ENCODE peak calls at places on chromosomes 11 and 22, in five cellular contexts. J, C, Z, G and K are unnamed samples.

GRCh38 chr11:10483174-10483573 is 28.1 kb downstream of the AMPD3 start:
- DNase-seq in C (peak), G (no peak), J (no peak), Z (peak), K (no peak)

GRCh38 chr11:32172771-32173170 is 81.9 kb downstream of the RCN1 start:
- DNase-seq in J (no peak), Z (peak), C (no peak), G (peak), K (peak)

GRCh38 chr11:1656670-1657069 is 27.1 kb downstream of the KRTAP5-5 start:
- DNase-seq in G (no peak), J (no peak), C (no peak), Z (no peak), K (no peak)

GRCh38 chr11:108224908-108225786 is 2.3 kb downstream of the ATM start:
- DNase-seq in J (no peak), Z (no peak), C (no peak), G (no peak), K (no peak)

GRCh38 chr11:27018902-27019544 is 21.6 kb upstream of the BBOX1 start:
- DNase-seq in C (no peak), G (peak), J (peak), Z (no peak), K (no peak)

GRCh38 chr11:7154881-7155344 is 66.1 kb downstream of the RBMXL2 start:
- DNase-seq in J (no peak), Z (no peak), C (no peak), G (no peak), K (no peak)

GRCh38 chr11:64081663-64082442 is 46.1 kb downstream of the FLRT1 start:
- DNase-seq in C (no peak), G (no peak), J (no peak), Z (no peak), K (no peak)

GRCh38 chr11:94959179-94959578 is 14.2 kb downstream of the CWC15 start:
- DNase-seq in C (no peak), Z (no peak), G (no peak), J (no peak), K (no peak)

GRCh38 chr22:19287076-19287724 is 4.3 kb downstream of the CLTCL1 start:
- DNase-seq in G (peak), C (peak), J (peak), Z (no peak), K (no peak)

GRCh38 chr11:35303596-35304392 is 115.6 kb downstream of the SLC1A2 start:
- DNase-seq in C (no peak), Z (no peak), J (peak), G (peak), K (no peak)

GRCh38 chr22:30453731-30454510 is 17.9 kb downstream of the SEC14L3 start:
- DNase-seq in Z (peak), J (peak), G (no peak), C (no peak), K (peak)

GRCh38 chr11:110296226-110297081 is at the start of gene RDX:
- DNase-seq in Z (peak), J (peak), C (peak), G (peak), K (peak)
- TF ChIP-seq CTCF in Z (peak), J (no peak), C (no peak), G (peak), K (no peak)

GRCh38 chr11:68289456-68289855 is 17.7 kb upstream of the C11orf24 start:
- DNase-seq in Z (no peak), C (no peak), G (no peak), J (no peak), K (no peak)
- TF ChIP-seq CTCF in Z (no peak), C (no peak), G (no peak), J (no peak), K (no peak)

GRCh38 chr11:12053606-12054361 is 45.4 kb upstream of the DKK3 start:
- DNase-seq in J (peak), C (no peak), Z (no peak), G (peak), K (no peak)

GRCh38 chr11:12056112-12056511 is 47.7 kb upstream of the DKK3 start:
- DNase-seq in Z (no peak), C (no peak), G (no peak), J (no peak), K (no peak)

GRCh38 chr11:12050911-12051667 is 42.7 kb upstream of the DKK3 start:
- DNase-seq in C (no peak), J (no peak), G (no peak), Z (no peak), K (no peak)

GRCh38 chr11:12050470-12050891 is 42.1 kb upstream of the DKK3 start:
- DNase-seq in J (peak), C (no peak), Z (no peak), G (no peak), K (no peak)

DNA sequence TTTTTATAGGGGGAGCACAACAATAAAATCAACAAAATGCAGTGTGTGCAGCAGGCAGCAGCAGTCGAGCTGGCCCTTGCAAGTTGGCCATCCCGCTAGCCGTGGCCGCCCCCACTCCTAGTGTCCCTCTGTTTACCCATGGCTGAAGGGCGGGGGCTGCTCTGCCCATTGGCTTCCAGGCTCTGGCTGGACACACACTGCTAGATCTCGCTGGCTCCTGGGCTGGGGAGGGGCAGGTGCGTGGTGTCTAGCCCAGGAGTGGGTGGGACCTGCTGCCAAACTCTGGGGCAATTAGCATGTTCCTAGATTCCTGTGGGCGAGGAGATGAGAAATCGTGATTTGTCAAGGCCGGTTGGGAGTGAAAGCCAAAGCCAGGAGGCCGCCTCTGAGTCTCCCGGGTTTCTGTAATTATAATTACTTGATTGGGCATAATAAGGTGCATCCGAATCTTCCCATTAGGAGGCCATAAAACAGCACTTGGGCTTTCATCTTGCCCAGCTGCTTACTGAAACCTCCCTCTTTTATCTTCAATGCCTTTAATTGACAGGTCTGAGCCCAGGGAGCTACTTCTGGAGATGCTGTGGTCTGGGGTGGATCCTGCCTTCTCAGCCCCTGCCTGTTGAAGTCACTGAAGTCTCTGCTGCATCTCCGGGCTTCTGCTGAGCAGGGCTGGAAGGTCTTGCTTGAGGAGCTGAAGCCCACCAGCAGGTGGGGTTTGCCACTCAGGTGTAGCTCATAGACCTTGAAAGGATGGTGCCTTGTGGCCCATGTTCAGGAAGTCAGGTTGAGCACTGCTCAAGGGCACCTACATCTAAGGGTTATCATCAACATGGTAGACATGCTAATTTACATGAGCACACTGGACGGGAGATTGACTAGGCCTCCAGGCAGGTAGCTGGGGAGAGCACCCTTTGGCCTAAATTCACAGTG is 44.5 kb upstream of the DKK3 start:
- DNase-seq in C (peak), G (no peak), J (no peak), Z (peak), K (no peak)
- TF ChIP-seq CTCF in C (peak), G (no peak), J (peak), Z (peak), K (no peak)

GRCh38 chr22:48539261-48539660 is 1288.4 kb downstream of the BRD1 start:
- DNase-seq in G (no peak), C (no peak), Z (no peak), J (no peak), K (no peak)
- TF ChIP-seq CTCF in G (no peak), C (no peak), Z (no peak), J (no peak), K (no peak)

GRCh38 chr22:45188779-45189178 is 25.1 kb downstream of the NUP50 start:
- DNase-seq in Z (peak), G (no peak), C (no peak), J (no peak), K (no peak)
- TF ChIP-seq CTCF in Z (no peak), G (no peak), C (no peak), J (no peak), K (no peak)

GRCh38 chr11:97409141-97409540 is 1019.3 kb downstream of the JRKL start:
- DNase-seq in J (no peak), G (no peak), Z (no peak), C (no peak), K (no peak)
- TF ChIP-seq CTCF in J (no peak), G (no peak), Z (no peak), C (no peak), K (no peak)

DNA sequence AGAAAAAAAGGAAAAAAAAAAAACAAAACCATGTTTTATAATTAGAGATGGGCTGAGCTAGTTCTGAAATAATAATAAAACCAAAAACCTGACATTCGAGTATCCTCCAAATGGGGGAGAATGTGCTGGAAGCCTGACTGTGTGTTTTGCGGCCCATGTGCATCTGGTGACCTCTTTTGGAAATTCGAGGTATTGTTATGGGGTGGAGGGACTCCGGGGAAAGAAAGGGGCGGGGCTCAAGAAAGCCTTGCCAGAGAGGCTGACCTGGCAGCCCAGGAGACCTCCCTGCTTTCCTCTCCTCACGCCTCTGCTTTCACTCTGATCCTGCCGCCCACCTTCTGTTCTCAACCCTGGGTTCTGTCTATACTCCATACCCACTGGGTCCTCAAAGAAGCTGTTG is 72.9 kb downstream of the CTTN start:
- DNase-seq in G (no peak), Z (peak), C (peak), J (peak), K (peak)
- TF ChIP-seq CTCF in G (peak), Z (peak), C (peak), J (peak), K (peak)

GRCh38 chr22:41589260-41589600 is 410 bp downstream of the PMM1 start:
- DNase-seq in C (no peak), J (peak), G (no peak), Z (no peak), K (no peak)
- TF ChIP-seq CTCF in C (no peak), J (no peak), G (no peak), Z (no peak), K (no peak)

DNA sequence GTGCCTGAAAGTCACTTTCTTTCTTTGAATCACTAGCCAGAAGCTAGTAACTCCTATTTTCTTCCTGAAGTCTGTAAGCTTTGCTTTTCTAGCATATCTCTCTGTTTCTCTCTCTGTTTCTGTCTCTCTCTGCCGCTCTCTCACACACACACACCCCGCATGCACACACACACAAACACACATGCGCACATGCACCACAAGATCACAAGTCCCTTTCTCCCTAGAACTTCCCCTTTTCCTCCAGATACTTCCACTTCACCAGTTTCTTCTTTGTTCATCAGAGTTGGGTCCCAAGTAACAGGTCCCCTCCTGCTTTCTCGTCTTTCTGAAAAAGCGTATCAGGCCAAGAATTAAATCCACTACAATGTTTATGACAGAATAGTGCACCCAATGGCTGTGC is 148.5 kb upstream of the HSD17B12 start:
- DNase-seq in J (no peak), G (no peak), Z (no peak), C (no peak), K (no peak)
- TF ChIP-seq CTCF in J (no peak), G (no peak), Z (no peak), C (no peak), K (no peak)

DNA sequence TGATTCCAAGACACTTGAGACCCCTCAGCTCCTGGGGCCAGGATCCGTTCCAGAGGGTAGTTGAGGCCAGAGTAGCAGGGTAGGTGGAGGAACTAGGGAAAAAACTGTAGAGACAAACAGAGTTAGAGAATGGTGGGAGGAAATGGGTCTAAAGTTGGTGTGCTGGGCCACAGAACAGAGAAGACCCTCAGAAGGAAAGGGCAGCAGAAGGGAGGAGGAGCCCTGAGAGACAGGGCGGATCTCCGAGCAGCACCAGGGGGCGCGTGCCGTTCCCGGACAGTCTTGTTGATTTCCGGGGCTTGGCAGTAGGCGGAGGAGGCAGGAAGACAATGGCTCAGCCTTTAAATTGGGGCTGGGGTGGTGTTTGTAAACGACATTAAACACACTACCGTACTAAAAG is 2.4 kb upstream of the CECR2 start:
- DNase-seq in C (peak), Z (peak), J (peak), G (no peak), K (peak)
- TF ChIP-seq CTCF in C (peak), Z (peak), J (peak), G (no peak), K (peak)